ENCODE peak calls at places on chromosomes 4 and X, in nine cellular contexts. One of them, this sample, is unnamed.

GRCh38 chr4:54400802-54401201 is 171.7 kb downstream of the PDGFRA start:
- DNase-seq in stimulated activated CD8-positive, alpha-beta memory T cell treated with anti-CD3 and anti-CD28 coated beads, Interleukin-2, amount 100 ng/mL, for 48 hours: no peak
- DNase-seq in cardiac septum: no peak
- DNase-seq in neural crest cell: no peak
- DNase-seq in GM10248: no peak
- DNase-seq in KG1: no peak
- DNase-seq in posterior vena cava: no peak
- DNase-seq in D341Med: no peak
- DNase-seq in NCI-H2171 treated with DMSO at 0.1 percent for 48 hours: no peak
- DNase-seq in this sample: no peak

GRCh38 chrX:140507982-140508305 is 3.1 kb upstream of the SOX3 start:
- DNase-seq in stimulated activated CD8-positive, alpha-beta memory T cell treated with anti-CD3 and anti-CD28 coated beads, Interleukin-2, amount 100 ng/mL, for 48 hours: no peak
- DNase-seq in cardiac septum: no peak
- DNase-seq in neural crest cell: peak
- DNase-seq in GM10248: no peak
- DNase-seq in KG1: no peak
- DNase-seq in posterior vena cava: no peak
- DNase-seq in D341Med: no peak
- DNase-seq in NCI-H2171 treated with DMSO at 0.1 percent for 48 hours: no peak
- DNase-seq in this sample: no peak

GRCh38 chr4:82681759-82682158 is 116.8 kb downstream of the SCD5 start:
- DNase-seq in stimulated activated CD8-positive, alpha-beta memory T cell treated with anti-CD3 and anti-CD28 coated beads, Interleukin-2, amount 100 ng/mL, for 48 hours: no peak
- DNase-seq in cardiac septum: no peak
- DNase-seq in neural crest cell: no peak
- DNase-seq in GM10248: no peak
- DNase-seq in KG1: no peak
- DNase-seq in posterior vena cava: no peak
- DNase-seq in D341Med: no peak
- DNase-seq in NCI-H2171 treated with DMSO at 0.1 percent for 48 hours: no peak
- DNase-seq in this sample: no peak

GRCh38 chr4:153156263-153156662 is 48.0 kb upstream of the TRIM2 start:
- DNase-seq in stimulated activated CD8-positive, alpha-beta memory T cell treated with anti-CD3 and anti-CD28 coated beads, Interleukin-2, amount 100 ng/mL, for 48 hours: no peak
- DNase-seq in cardiac septum: no peak
- DNase-seq in neural crest cell: no peak
- DNase-seq in GM10248: no peak
- DNase-seq in KG1: no peak
- DNase-seq in posterior vena cava: no peak
- DNase-seq in D341Med: peak
- DNase-seq in NCI-H2171 treated with DMSO at 0.1 percent for 48 hours: peak
- DNase-seq in this sample: no peak

GRCh38 chrX:112636951-112637541 is 42.7 kb downstream of the LHFPL1 start:
- DNase-seq in stimulated activated CD8-positive, alpha-beta memory T cell treated with anti-CD3 and anti-CD28 coated beads, Interleukin-2, amount 100 ng/mL, for 48 hours: no peak
- DNase-seq in cardiac septum: no peak
- DNase-seq in neural crest cell: no peak
- DNase-seq in GM10248: no peak
- DNase-seq in KG1: no peak
- DNase-seq in posterior vena cava: no peak
- DNase-seq in D341Med: no peak
- DNase-seq in NCI-H2171 treated with DMSO at 0.1 percent for 48 hours: no peak
- DNase-seq in this sample: no peak

GRCh38 chr4:139876328-139876941 is 210.8 kb downstream of the MGST2 start:
- DNase-seq in stimulated activated CD8-positive, alpha-beta memory T cell treated with anti-CD3 and anti-CD28 coated beads, Interleukin-2, amount 100 ng/mL, for 48 hours: no peak
- DNase-seq in cardiac septum: no peak
- DNase-seq in neural crest cell: no peak
- DNase-seq in GM10248: no peak
- DNase-seq in KG1: no peak
- DNase-seq in posterior vena cava: no peak
- DNase-seq in D341Med: no peak
- DNase-seq in NCI-H2171 treated with DMSO at 0.1 percent for 48 hours: no peak
- DNase-seq in this sample: no peak

GRCh38 chrX:70979136-70979762 is 48.4 kb upstream of the SLC7A3 start:
- DNase-seq in stimulated activated CD8-positive, alpha-beta memory T cell treated with anti-CD3 and anti-CD28 coated beads, Interleukin-2, amount 100 ng/mL, for 48 hours: no peak
- DNase-seq in cardiac septum: no peak
- DNase-seq in neural crest cell: no peak
- DNase-seq in GM10248: peak
- DNase-seq in KG1: no peak
- DNase-seq in posterior vena cava: no peak
- DNase-seq in D341Med: peak
- DNase-seq in NCI-H2171 treated with DMSO at 0.1 percent for 48 hours: no peak
- DNase-seq in this sample: no peak

GRCh38 chr4:108094131-108094530 is 74.6 kb downstream of the LEF1 start:
- DNase-seq in stimulated activated CD8-positive, alpha-beta memory T cell treated with anti-CD3 and anti-CD28 coated beads, Interleukin-2, amount 100 ng/mL, for 48 hours: no peak
- DNase-seq in cardiac septum: no peak
- DNase-seq in neural crest cell: no peak
- DNase-seq in GM10248: no peak
- DNase-seq in KG1: no peak
- DNase-seq in posterior vena cava: no peak
- DNase-seq in D341Med: no peak
- DNase-seq in NCI-H2171 treated with DMSO at 0.1 percent for 48 hours: no peak
- DNase-seq in this sample: no peak

GRCh38 chr4:26141916-26142638 is 178.7 kb upstream of the RBPJ start:
- DNase-seq in stimulated activated CD8-positive, alpha-beta memory T cell treated with anti-CD3 and anti-CD28 coated beads, Interleukin-2, amount 100 ng/mL, for 48 hours: no peak
- DNase-seq in cardiac septum: no peak
- DNase-seq in neural crest cell: no peak
- DNase-seq in GM10248: no peak
- DNase-seq in KG1: no peak
- DNase-seq in posterior vena cava: no peak
- DNase-seq in D341Med: no peak
- DNase-seq in NCI-H2171 treated with DMSO at 0.1 percent for 48 hours: no peak
- DNase-seq in this sample: peak